ENCODE peak calls at places on chromosome 7, in seven cellular contexts. S, X, R, E, O, V and T are unnamed samples.

GRCh38 chr7:128835231-128835751 is 5.1 kb downstream of the FLNC start:
- DNase-seq in S (no peak), R (no peak), O (no peak), X (peak; percentile 39), E (no peak), V (no peak), T (no peak)

GRCh38 chr7:113087278-113087998 is 811 bp upstream of the GPR85 start:
- DNase-seq in R (no peak), S (no peak), X (peak; percentile 84), V (peak; percentile 1), E (no peak), O (peak; percentile 88), T (peak; percentile 23)

GRCh38 chr7:424961-425793 is 94.5 kb downstream of the PDGFA start:
- DNase-seq in V (no peak), E (no peak), O (no peak), S (no peak), R (peak; percentile 42), X (no peak), T (no peak)

GRCh38 chr7:27547401-27547800 is 115.3 kb downstream of the HIBADH start:
- DNase-seq in X (no peak), R (no peak), S (no peak), V (no peak), O (no peak), E (no peak), T (no peak)

GRCh38 chr7:74371381-74372059 is 82.2 kb upstream of the GTF2IRD1 start:
- DNase-seq in S (peak; percentile 7), X (no peak), V (no peak), O (peak; percentile 49), E (no peak), R (peak; percentile 70), T (no peak)

GRCh38 chr7:151251328-151251925 is 2.9 kb upstream of the SMARCD3 start:
- DNase-seq in V (no peak), X (peak; percentile 97), E (no peak), O (peak; percentile 68), R (peak; percentile 62), S (no peak), T (peak; percentile 47)

GRCh38 chr7:1447551-1448244 is 11.6 kb downstream of the MICALL2 start:
- DNase-seq in O (no peak), V (no peak), R (no peak), E (no peak), X (no peak), S (no peak), T (no peak)

GRCh38 chr7:33038639-33039038 is 23.9 kb downstream of the NT5C3A start:
- DNase-seq in E (no peak), R (no peak), O (no peak), V (no peak), S (no peak), X (no peak), T (no peak)

GRCh38 chr7:138670594-138670993 is 30.6 kb downstream of the SVOPL start:
- DNase-seq in R (no peak), S (no peak), E (no peak), O (peak; percentile 18), X (no peak), V (no peak), T (no peak)

GRCh38 chr7:138668197-138668596 is 33.0 kb downstream of the SVOPL start:
- DNase-seq in V (no peak), E (no peak), X (no peak), O (no peak), S (no peak), R (no peak), T (no peak)

GRCh38 chr7:138667535-138667934 is 33.6 kb downstream of the SVOPL start:
- DNase-seq in R (no peak), X (no peak), S (no peak), E (no peak), V (no peak), O (no peak), T (no peak)

GRCh38 chr7:138668946-138669345 is 32.2 kb downstream of the SVOPL start:
- DNase-seq in X (no peak), S (no peak), E (no peak), O (no peak), R (no peak), V (no peak), T (no peak)

DNA sequence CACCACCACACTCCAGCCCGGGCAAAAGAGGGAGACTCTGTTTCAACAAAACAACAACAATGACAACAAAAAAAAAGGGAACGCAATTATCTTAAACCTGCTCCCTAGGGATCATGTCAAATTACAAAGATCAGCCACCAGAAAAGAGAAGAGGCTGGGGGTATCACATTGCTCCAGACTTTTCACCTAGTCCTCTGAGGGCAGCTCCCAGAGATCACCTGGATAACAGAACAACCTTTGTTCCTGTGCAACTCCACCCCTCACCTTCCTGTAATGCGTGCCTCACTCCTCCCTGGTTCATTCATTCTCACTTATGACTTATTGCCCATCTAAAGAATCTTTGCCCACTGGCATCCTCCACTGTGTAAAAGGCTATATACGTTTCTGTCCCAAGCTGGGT is 31.8 kb downstream of the SVOPL start:
- DNase-seq in V (no peak), X (no peak), O (no peak), E (no peak), R (no peak), S (no peak), T (no peak)
- TF ChIP-seq JUND in V (no peak), X (no peak), O (no peak), E (no peak), R (no peak), S (no peak), T (no peak)

GRCh38 chr7:100824499-100825214 is 2.7 kb downstream of the EPHB4 start:
- DNase-seq in O (no peak), V (no peak), X (peak; percentile 61), E (no peak), R (no peak), S (no peak), T (no peak)
- TF ChIP-seq JUND in O (no peak), V (no peak), X (no peak), E (no peak), R (no peak), S (no peak), T (no peak)

DNA sequence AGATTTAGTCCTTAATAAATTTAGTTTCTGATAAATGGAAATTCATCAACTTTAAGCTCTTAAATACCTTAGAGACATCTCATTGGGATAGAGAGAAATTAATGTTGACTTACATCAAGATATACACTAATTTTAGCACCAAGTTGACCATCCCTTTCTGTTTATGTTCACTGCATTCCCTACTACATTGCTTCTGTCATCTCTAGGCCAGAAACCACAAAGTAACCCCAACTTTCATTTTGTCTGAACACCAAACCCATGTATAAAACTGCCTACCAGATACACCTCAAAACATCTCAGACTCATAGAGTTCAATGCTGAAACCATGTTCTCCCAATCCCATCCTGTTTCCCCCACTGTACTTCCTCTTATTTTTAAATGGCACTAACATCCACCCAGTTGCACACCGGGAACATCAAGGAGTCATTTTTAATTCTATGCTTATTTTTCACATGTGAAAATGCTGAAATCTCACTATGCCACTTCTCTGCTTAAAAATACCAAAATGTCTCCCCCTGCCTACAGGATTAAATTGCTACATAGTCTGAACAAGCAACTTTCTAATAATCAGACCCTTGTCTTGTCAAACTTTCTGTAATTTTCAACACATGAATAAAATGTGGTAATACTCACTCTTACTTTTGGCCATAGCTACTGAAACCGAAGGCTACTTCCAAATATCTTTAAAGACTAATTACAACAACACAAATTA is 201.6 kb downstream of the SEMA3D start:
- DNase-seq in O (no peak), E (no peak), X (no peak), V (no peak), R (no peak), S (no peak), T (no peak)
- TF ChIP-seq JUND in O (no peak), E (no peak), X (peak; percentile 24), V (no peak), R (no peak), S (no peak), T (no peak)

GRCh38 chr7:82697897-82698296 is 254.3 kb upstream of the CACNA2D1 start:
- DNase-seq in X (no peak), S (no peak), E (no peak), V (no peak), O (no peak), R (no peak), T (no peak)
- TF ChIP-seq JUND in X (peak; percentile 46), S (no peak), E (no peak), V (no peak), O (no peak), R (no peak), T (no peak)

GRCh38 chr7:139246905-139247304 is 15.9 kb downstream of the UBN2 start:
- DNase-seq in E (no peak), V (no peak), O (no peak), R (no peak), S (no peak), X (no peak), T (no peak)

GRCh38 chr7:139252451-139252850 is 21.4 kb downstream of the UBN2 start:
- DNase-seq in V (no peak), R (no peak), S (no peak), O (no peak), E (no peak), X (no peak), T (no peak)

GRCh38 chr7:139246494-139246893 is 15.5 kb downstream of the UBN2 start:
- DNase-seq in V (no peak), R (no peak), S (no peak), O (no peak), E (no peak), X (no peak), T (no peak)

GRCh38 chr7:139245401-139245800 is 14.4 kb downstream of the UBN2 start:
- DNase-seq in E (no peak), V (no peak), S (no peak), X (no peak), R (no peak), O (no peak), T (peak; percentile 18)

GRCh38 chr7:139249179-139249822 is 18.3 kb downstream of the UBN2 start:
- DNase-seq in O (no peak), S (no peak), X (no peak), V (no peak), E (no peak), R (no peak), T (no peak)
- TF ChIP-seq JUND in O (no peak), S (no peak), X (no peak), V (no peak), E (no peak), R (no peak), T (no peak)

GRCh38 chr7:132876576-132876975 is 205.3 kb downstream of the CHCHD3 start:
- DNase-seq in O (no peak), E (no peak), X (no peak), V (no peak), S (no peak), R (no peak), T (no peak)
- TF ChIP-seq JUND in O (no peak), E (no peak), X (no peak), V (no peak), S (no peak), R (no peak), T (no peak)